ENCODE peak calls at places on chromosome 6, in seven cellular contexts. T, K, I, C, Z, J and W are unnamed samples. For H3K9me3, the result is how much of the 10 kb centered on the place peaks cover.

GRCh38 chr6:108355890-108356289 is 61.0 kb downstream of the AFG1L start:
- DNase-seq in T (no peak), K (no peak), I (no peak), C (no peak), Z (no peak), J (no peak), W (no peak)

GRCh38 chr6:136967874-136968752 is 46.0 kb downstream of the SLC35D3 start:
- DNase-seq in T (peak), K (peak), I (peak), C (peak), Z (peak), J (peak), W (peak)

GRCh38 chr6:112365952-112366351 is 18.8 kb downstream of the RFPL4B start:
- DNase-seq in T (no peak), K (no peak), I (no peak), C (no peak), Z (no peak), J (no peak), W (no peak)

GRCh38 chr6:23890543-23891227 is 235.3 kb upstream of the NRSN1 start:
- DNase-seq in T (no peak), K (no peak), I (no peak), C (no peak), Z (no peak), J (peak), W (peak)

GRCh38 chr6:79782775-79783174 is 151.6 kb downstream of the SH3BGRL2 start:
- DNase-seq in T (no peak), K (no peak), I (no peak), C (no peak), Z (no peak), J (no peak), W (no peak)

GRCh38 chr6:11275598-11275997 is 43.1 kb upstream of the NEDD9 start:
- DNase-seq in T (no peak), K (no peak), I (no peak), C (no peak), Z (no peak), J (no peak), W (no peak)

GRCh38 chr6:80547827-80548226 is 441.4 kb downstream of the BCKDHB start:
- DNase-seq in T (no peak), K (peak), I (no peak), C (no peak), Z (no peak), J (peak), W (no peak)

GRCh38 chr6:105562027-105562426 is 159.1 kb upstream of the PREP start:
- DNase-seq in T (no peak), K (no peak), I (no peak), C (no peak), Z (no peak), J (peak), W (no peak)

GRCh38 chr6:143940011-143940597 is 68.0 kb downstream of the PLAGL1 start:
- DNase-seq in T (peak), K (no peak), I (peak), C (no peak), Z (peak), J (peak), W (peak)

GRCh38 chr6:17017416-17017815 is 84.4 kb upstream of the STMND1 start:
- DNase-seq in T (no peak), K (no peak), I (no peak), C (no peak), Z (no peak), J (no peak), W (no peak)

GRCh38 chr6:42084889-42085288 is 34.6 kb downstream of the TAF8 start:
- DNase-seq in T (no peak), K (no peak), I (no peak), C (no peak), Z (no peak), J (peak), W (peak)

GRCh38 chr6:35839019-35839418 is 33.9 kb downstream of the LHFPL5 start:
- DNase-seq in T (no peak), K (no peak), I (no peak), C (no peak), Z (no peak), J (no peak), W (no peak)

GRCh38 chr6:161369339-161369738 is 95.5 kb upstream of the AGPAT4 start:
- DNase-seq in T (no peak), K (peak), I (no peak), C (no peak), Z (no peak), J (peak), W (no peak)

GRCh38 chr6:28985396-28986164 is 19.5 kb downstream of the ZNF311 start:
- DNase-seq in T (no peak), K (peak), I (peak), C (peak), Z (peak), J (peak), W (peak)

GRCh38 chr6:2026133-2026532 is 219.3 kb downstream of the GMDS start:
- DNase-seq in T (no peak), K (no peak), I (no peak), C (no peak), Z (no peak), J (no peak), W (peak)
- H3K9me3 ChIP-seq in T (under half), K (under half), I (under half), C (under half), Z (under half), J (under half), W (under half)

GRCh38 chr6:168310945-168311344 is 8.6 kb downstream of the DACT2 start:
- DNase-seq in T (no peak), K (no peak), I (no peak), C (no peak), Z (no peak), J (no peak), W (no peak)
- H3K9me3 ChIP-seq in T (under half), K (half or more), I (under half), C (under half), Z (under half), J (under half), W (under half)

DNA sequence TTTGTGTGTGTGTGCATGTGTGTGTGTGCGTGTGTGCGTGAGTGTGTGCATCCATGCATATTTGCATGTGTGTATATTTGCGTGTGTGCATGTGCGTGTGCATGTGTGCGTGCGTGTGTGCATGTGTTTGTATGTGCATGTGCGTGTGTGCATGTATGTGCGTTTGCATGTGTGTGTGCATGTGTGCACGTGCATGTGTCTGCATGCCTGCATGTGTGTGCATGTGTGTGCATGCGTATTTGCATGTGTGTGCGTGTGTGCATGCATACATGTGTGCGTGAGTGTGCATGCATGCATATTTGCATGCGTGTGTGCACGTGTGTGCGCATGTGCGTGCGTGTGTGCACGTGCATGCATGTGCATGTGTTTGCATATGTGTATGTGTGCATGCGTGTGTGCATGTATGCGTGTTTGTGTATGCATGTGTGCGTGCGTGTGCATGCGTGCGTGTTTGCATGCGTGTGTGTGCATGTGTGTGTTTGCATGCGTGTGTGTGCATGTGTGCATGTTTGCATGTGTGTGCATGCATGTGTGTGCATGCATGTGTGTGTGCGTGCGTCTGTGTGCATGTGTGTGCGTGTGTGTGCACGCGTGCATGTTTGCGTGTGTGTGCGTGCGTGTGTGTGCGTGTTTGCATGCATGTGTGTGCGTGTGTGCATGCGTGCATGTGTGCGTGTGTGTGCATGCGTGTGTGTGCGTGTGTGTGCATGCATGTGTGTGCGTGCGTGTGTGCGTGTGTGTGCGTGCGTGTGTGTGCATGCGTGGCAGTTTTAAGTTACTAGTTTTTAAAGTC is 57.7 kb upstream of the SMOC2 start:
- DNase-seq in T (no peak), K (no peak), I (no peak), C (peak), Z (no peak), J (no peak), W (no peak)
- H3K9me3 ChIP-seq in T (under half), K (half or more), I (under half), C (under half), Z (under half), J (under half), W (under half)

DNA sequence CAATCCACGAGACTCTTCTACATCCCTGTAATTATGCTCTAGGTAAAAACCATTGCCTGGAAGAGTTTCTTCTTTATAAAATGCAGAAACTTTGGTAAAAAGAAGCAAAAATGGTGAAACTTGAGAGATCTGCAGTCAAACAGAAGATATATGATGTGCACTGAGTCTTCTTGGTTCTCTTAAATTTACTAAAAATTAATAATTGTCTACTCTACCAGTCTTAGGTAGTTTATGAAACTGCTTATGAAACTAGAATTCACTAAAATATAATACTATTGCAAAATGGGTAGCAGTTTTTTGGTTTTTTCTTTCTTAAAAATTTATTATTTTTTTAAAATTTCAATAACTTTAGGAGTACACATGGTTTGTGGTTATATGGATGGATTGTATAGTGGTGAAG is 519.1 kb upstream of the SOX4 start:
- DNase-seq in T (no peak), K (no peak), I (no peak), C (no peak), Z (no peak), J (no peak), W (no peak)
- H3K9me3 ChIP-seq in T (under half), K (under half), I (under half), C (under half), Z (under half), J (under half), W (under half)

GRCh38 chr6:155349956-155350355 is 35.7 kb upstream of the TFB1M start:
- DNase-seq in T (no peak), K (no peak), I (no peak), C (no peak), Z (no peak), J (no peak), W (no peak)
- H3K9me3 ChIP-seq in T (under half), K (under half), I (under half), C (under half), Z (under half), J (under half), W (under half)

GRCh38 chr6:170163405-170164170 is 127.3 kb downstream of the DLL1 start:
- DNase-seq in T (no peak), K (no peak), I (no peak), C (no peak), Z (no peak), J (no peak), W (no peak)
- H3K9me3 ChIP-seq in T (under half), K (half or more), I (under half), C (under half), Z (under half), J (under half), W (under half)

GRCh38 chr6:169891421-169891820 is 140.0 kb downstream of the ERMARD start:
- DNase-seq in T (no peak), K (no peak), I (no peak), C (no peak), Z (no peak), J (no peak), W (no peak)
- H3K9me3 ChIP-seq in T (under half), K (half or more), I (under half), C (under half), Z (under half), J (under half), W (under half)